ENCODE peak calls at places on chromosome 1, in nine cellular contexts. J is heart left ventricle; C is AG04450; N is stimulated activated CD4-positive, alpha-beta T cell treated with anti-CD3 and anti-CD28 coated beads, Interleukin-1b, Interleukin-23, amount 100 ng/mL, for 4 hours; L is activated naive CD4-positive, alpha-beta T cell treated with anti-CD3 and anti-CD28 coated beads for 36 hours; D is Caco-2; S is cardiac fibroblast; I is hippocampal formation; X is tibial nerve. Y is an unnamed sample.

GRCh38 chr1:82517586-82517985 is 716.9 kb downstream of the ADGRL2 start:
- DNase-seq in S (peak; percentile 35), J (peak; percentile 65), C (no peak), D (peak; percentile 30), N (no peak), L (no peak), I (no peak), X (peak; percentile 49), Y (peak; percentile 19)

GRCh38 chr1:59075021-59075420 is 221.9 kb upstream of the FGGY start:
- DNase-seq in C (no peak), I (no peak), X (no peak), D (no peak), S (no peak), N (no peak), J (no peak), L (no peak), Y (no peak)

GRCh38 chr1:29706936-29707335 is 470.6 kb downstream of the PTPRU start:
- DNase-seq in J (no peak), D (no peak), L (peak; percentile 53), I (no peak), X (no peak), N (no peak), S (peak; percentile 72), C (no peak), Y (peak; percentile 87)

GRCh38 chr1:181131255-181131901 is 42.9 kb downstream of the IER5 start:
- DNase-seq in X (no peak), N (no peak), S (no peak), D (no peak), I (no peak), L (no peak), C (no peak), J (no peak), Y (peak; percentile 46)

GRCh38 chr1:48182441-48182840 is 40.1 kb upstream of the SLC5A9 start:
- DNase-seq in L (no peak), D (no peak), S (no peak), I (no peak), N (no peak), J (no peak), X (no peak), C (no peak), Y (peak; percentile 50)

GRCh38 chr1:153168686-153169085 is 18.0 kb upstream of the SPRR2G start:
- DNase-seq in N (no peak), X (no peak), I (no peak), C (no peak), S (no peak), L (no peak), J (no peak), D (no peak), Y (no peak)

GRCh38 chr1:53535846-53536245 is 76.6 kb downstream of the DMRTB1 start:
- DNase-seq in J (no peak), S (no peak), X (no peak), N (no peak), L (no peak), D (no peak), C (no peak), I (no peak), Y (peak; percentile 63)

GRCh38 chr1:162846256-162847212 is 14.4 kb downstream of the CCDC190 start:
- DNase-seq in X (no peak), L (no peak), D (no peak), S (no peak), N (no peak), C (peak; percentile 30), I (no peak), J (no peak), Y (no peak)